ENCODE peak calls at places on chromosomes 6 and 20, in four cellular contexts. T, D, V and O are unnamed samples.

GRCh38 chr6:138806889-138807288 is 11.0 kb downstream of the ECT2L start:
- DNase-seq in T (no peak), D (no peak), V (no peak), O (no peak)

GRCh38 chr6:43898358-43899131 is 128.5 kb downstream of the VEGFA start:
- DNase-seq in T (no peak), D (no peak), V (no peak), O (no peak)

GRCh38 chr6:5179917-5180316 is 80.8 kb downstream of the LYRM4 start:
- DNase-seq in T (no peak), D (peak), V (no peak), O (no peak)

GRCh38 chr20:42095221-42095620 is 477.0 kb upstream of the CHD6 start:
- DNase-seq in T (no peak), D (no peak), V (no peak), O (no peak)

GRCh38 chr6:163897030-163897429 is 482.5 kb downstream of the QKI start:
- DNase-seq in T (no peak), D (no peak), V (no peak), O (no peak)

GRCh38 chr6:47701374-47701773 is 3.0 kb downstream of the ADGRF4 start:
- DNase-seq in T (no peak), D (peak), V (no peak), O (no peak)

GRCh38 chr6:30763618-30764489 is 19.5 kb upstream of the IER3 start:
- DNase-seq in T (peak), D (peak), V (no peak), O (peak)

GRCh38 chr6:158408552-158409130 is 96.4 kb downstream of the TULP4 start:
- DNase-seq in T (no peak), D (no peak), V (no peak), O (no peak)

GRCh38 chr6:114247101-114247500 is 95.7 kb downstream of the HS3ST5 start:
- DNase-seq in T (no peak), D (no peak), V (no peak), O (no peak)

GRCh38 chr20:64180673-64181072 is 16.4 kb downstream of the MYT1 start:
- DNase-seq in T (no peak), D (no peak), V (no peak), O (no peak)

GRCh38 chr6:129598244-129599187 is 111.5 kb downstream of the ARHGAP18 start:
- DNase-seq in T (peak), D (peak), V (peak), O (no peak)

GRCh38 chr6:73519943-73520687 is 717 bp downstream of the EEF1A1 start:
- DNase-seq in T (peak), D (peak), V (peak), O (peak)

GRCh38 chr6:20182926-20183521 is 29.2 kb downstream of the MBOAT1 start:
- DNase-seq in T (no peak), D (no peak), V (no peak), O (no peak)

GRCh38 chr6:19135706-19136105 is 701.5 kb upstream of the ID4 start:
- DNase-seq in T (no peak), D (no peak), V (no peak), O (no peak)

GRCh38 chr6:85470023-85470410 is 20.1 kb downstream of the NT5E start:
- DNase-seq in T (no peak), D (no peak), V (no peak), O (no peak)

GRCh38 chr6:17173071-17173470 is 71.2 kb downstream of the STMND1 start:
- DNase-seq in T (no peak), D (no peak), V (no peak), O (no peak)

GRCh38 chr6:123803862-123804681 is at the start of gene NKAIN2:
- DNase-seq in T (no peak), D (no peak), V (no peak), O (peak)

GRCh38 chr20:25195962-25196700 is 619 bp downstream of the ENTPD6 start:
- DNase-seq in T (peak), D (peak), V (no peak), O (peak)

GRCh38 chr6:30884521-30885480 is 482 bp downstream of the DDR1 start:
- DNase-seq in T (no peak), D (no peak), V (peak), O (peak)

GRCh38 chr20:25008388-25009217 is 16.1 kb upstream of the APMAP start:
- DNase-seq in T (no peak), D (no peak), V (no peak), O (no peak)

GRCh38 chr20:43583982-43584432 is 6.7 kb upstream of the IFT52 start:
- DNase-seq in T (peak), D (no peak), V (peak), O (no peak)

GRCh38 chr6:48068326-48069191 is 42.4 kb downstream of the PTCHD4 start:
- DNase-seq in T (no peak), D (no peak), V (no peak), O (peak)

GRCh38 chr6:33424855-33425667 is 5.2 kb downstream of the SYNGAP1 start:
- DNase-seq in T (no peak), D (no peak), V (peak), O (no peak)

GRCh38 chr20:61684583-61685235 is 381.0 kb downstream of the TAF4 start:
- DNase-seq in T (no peak), D (no peak), V (no peak), O (no peak)

GRCh38 chr6:169205176-169206160 is 48.2 kb downstream of the THBS2 start:
- DNase-seq in T (no peak), D (no peak), V (no peak), O (no peak)

GRCh38 chr6:149318581-149319286 is 1.2 kb downstream of the TAB2 start:
- DNase-seq in T (peak), D (no peak), V (no peak), O (no peak)

GRCh38 chr6:37532122-37532521 is 32.4 kb upstream of the CCDC167 start:
- DNase-seq in T (no peak), D (no peak), V (no peak), O (no peak)

GRCh38 chr6:37539706-37540352 is 40.1 kb upstream of the CCDC167 start:
- DNase-seq in T (no peak), D (no peak), V (no peak), O (no peak)

GRCh38 chr6:37536462-37537225 is 37.0 kb upstream of the CCDC167 start:
- DNase-seq in T (no peak), D (no peak), V (peak), O (peak)

GRCh38 chr6:37538107-37538506 is 38.4 kb upstream of the CCDC167 start:
- DNase-seq in T (peak), D (peak), V (peak), O (peak)

GRCh38 chr6:37535701-37536461 is 36.2 kb upstream of the CCDC167 start:
- DNase-seq in T (no peak), D (no peak), V (peak), O (peak)
- TF ChIP-seq ESRRA in T (no peak), D (no peak), V (peak), O (no peak)

DNA sequence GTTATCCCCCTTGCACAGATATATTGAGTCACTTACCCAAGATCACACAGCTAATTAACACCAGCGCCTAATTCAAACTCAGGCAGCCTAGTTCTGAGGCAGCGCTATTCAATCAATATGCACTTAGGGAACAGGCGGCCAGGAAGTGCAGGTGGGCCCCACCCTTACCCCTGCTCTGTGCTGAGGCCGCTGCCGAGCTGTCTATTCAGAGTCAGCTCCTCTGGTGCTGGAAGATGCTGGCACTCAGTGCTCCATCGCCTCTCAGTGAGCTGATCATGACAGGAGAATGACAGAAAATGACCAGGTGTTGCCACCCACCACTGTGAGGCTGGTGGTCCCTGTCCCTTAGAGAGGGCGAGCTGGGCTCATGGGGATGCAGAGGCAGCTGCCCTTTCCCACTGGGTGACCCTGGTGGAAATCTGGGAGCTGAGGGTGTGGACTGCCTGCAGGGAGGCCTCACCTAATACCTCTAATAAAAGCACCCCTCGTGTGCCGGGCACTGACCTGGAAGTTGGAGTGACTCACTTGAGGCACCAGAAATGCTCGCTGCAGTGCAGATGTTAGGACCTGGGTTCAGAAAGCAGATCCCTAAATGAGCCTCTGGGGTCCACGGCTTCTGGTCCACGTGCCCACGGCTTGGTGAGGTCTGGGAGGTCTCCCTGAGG is 42.5 kb upstream of the CD93 start:
- DNase-seq in T (no peak), D (no peak), V (no peak), O (no peak)
- TF ChIP-seq MAX in T (no peak), D (no peak), V (no peak), O (no peak)

GRCh38 chr6:41527721-41528408 is 18.3 kb upstream of the FOXP4 start:
- DNase-seq in T (peak), D (no peak), V (no peak), O (peak)
- TF ChIP-seq ESRRA in T (no peak), D (no peak), V (no peak), O (no peak)

DNA sequence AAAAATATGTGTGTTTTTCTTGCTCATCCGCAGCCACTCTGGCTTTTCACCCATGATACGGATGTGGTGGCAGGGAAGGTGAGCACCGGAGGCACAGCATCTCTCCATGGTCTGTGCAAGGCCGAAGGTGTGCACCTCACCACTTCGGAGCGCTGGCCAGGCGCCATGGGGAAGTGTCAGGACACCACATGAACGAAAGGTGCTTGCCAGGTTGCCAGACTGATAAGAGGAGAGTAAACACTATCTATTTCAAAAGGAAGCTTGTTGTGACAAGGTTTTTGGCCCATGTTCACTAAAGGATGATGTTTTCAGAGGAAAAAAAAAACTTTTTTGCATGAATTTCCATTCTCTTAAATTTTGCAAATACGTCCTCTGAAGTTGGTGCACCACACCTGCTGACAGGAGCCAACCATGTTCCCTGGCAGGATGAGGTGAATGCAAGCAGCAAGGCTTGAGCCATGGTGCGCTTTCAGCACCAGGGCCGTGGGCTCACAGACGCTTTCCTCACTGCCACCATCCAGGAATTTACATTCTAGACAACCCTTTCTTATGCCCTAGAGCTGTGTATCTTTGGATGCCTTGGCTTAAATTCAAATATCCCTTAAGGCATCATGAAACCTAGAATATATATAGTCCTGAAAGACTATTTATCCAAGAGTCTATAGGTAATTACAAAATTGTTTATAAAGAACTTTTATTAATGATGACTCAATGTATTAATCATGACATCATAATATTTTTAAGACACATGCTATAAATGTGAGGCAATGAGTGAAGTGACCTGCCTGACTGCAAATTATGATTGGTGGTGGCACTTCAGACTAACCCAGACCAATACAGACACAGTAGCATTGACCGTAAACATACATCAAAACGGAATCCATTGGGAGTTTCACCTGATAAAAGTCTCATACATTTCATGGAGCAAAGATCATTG is 234.5 kb downstream of the TFAP2A start:
- DNase-seq in T (no peak), D (no peak), V (no peak), O (no peak)
- TF ChIP-seq MAX in T (no peak), D (no peak), V (no peak), O (no peak)

GRCh38 chr20:59785986-59786753 is 147.3 kb downstream of the SYCP2 start:
- DNase-seq in T (no peak), D (no peak), V (no peak), O (no peak)

GRCh38 chr20:59788811-59789210 is 144.6 kb downstream of the SYCP2 start:
- DNase-seq in T (no peak), D (no peak), V (no peak), O (no peak)

GRCh38 chr20:59789641-59790040 is 143.8 kb downstream of the SYCP2 start:
- DNase-seq in T (no peak), D (no peak), V (no peak), O (no peak)

GRCh38 chr20:59787186-59787890 is 146.1 kb downstream of the SYCP2 start:
- DNase-seq in T (no peak), D (no peak), V (no peak), O (no peak)

DNA sequence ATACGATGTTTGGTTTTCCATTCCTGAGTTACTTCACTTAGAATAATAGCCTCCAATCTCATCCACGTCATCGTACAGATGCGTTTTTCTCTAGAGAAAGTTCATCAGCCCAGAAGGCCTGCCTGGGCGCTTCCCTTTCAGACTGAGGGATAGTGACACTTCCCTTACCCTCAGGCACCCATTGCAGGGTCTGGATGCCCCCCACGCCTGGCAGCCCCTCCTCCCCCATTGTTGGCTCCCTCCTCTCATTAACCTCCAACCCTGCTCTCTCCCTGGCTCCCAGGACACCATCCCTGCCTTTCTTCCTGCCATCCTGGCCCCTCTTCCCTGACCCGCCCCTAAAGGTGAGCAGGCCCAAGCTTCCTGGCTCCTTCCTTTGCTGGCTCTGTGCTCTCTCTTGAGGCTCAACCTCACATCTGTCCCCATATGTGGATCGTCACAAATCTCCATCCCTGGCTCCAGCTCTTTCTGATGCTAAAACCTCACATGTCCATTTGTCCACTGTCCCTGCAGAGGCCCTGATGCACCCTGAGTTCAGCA is 145.2 kb downstream of the SYCP2 start:
- DNase-seq in T (no peak), D (no peak), V (no peak), O (no peak)
- TF ChIP-seq ESRRA in T (no peak), D (no peak), V (no peak), O (no peak)

GRCh38 chr20:753897-754635 is 14.2 kb downstream of the SLC52A3 start:
- DNase-seq in T (no peak), D (no peak), V (no peak), O (no peak)

GRCh38 chr20:755931-756330 is 12.4 kb downstream of the SLC52A3 start:
- DNase-seq in T (no peak), D (no peak), V (no peak), O (no peak)

GRCh38 chr20:750801-751200 is 17.5 kb downstream of the SLC52A3 start:
- DNase-seq in T (no peak), D (peak), V (peak), O (no peak)

GRCh38 chr20:754904-755303 is 13.4 kb downstream of the SLC52A3 start:
- DNase-seq in T (no peak), D (no peak), V (no peak), O (no peak)

DNA sequence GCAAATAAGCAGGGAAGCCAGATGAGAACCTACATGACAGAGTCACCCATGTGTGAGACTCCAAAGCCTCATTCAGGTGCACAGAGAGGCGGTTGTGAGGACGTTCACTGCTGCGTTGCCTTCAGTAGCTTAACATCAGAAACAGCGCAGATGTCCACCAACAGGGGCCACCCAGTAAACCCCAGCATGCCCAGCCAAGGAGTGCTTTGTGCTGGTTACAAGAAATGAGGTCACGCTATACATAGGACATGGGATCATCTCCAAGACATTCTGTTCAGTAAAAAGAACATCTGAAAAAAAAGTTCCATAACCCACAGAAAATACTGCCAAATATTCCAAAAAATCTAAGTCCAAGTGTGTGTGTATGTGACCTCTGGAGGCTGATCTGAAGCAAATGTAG is 16.0 kb downstream of the SLC52A3 start:
- DNase-seq in T (no peak), D (no peak), V (no peak), O (no peak)
- TF ChIP-seq MAX in T (no peak), D (no peak), V (no peak), O (no peak)